ENCODE peak calls at places on chromosomes 1 and 21, in six cellular contexts. K is IMR-90, S is AG04449, F is thyroid gland, Y is NB4, B is SJSA1. R is an unnamed sample.

GRCh38 chr21:39137248-39138186 is 45.7 kb downstream of the PSMG1 start:
- DNase-seq in Y (peak; percentile 27), F (no peak), K (peak; percentile 24), B (no peak), S (no peak), R (no peak)

GRCh38 chr1:15236226-15237145 is 10.5 kb upstream of the FHAD1 start:
- DNase-seq in S (no peak), Y (no peak), K (no peak), F (no peak), B (peak; percentile 22), R (no peak)

GRCh38 chr1:68973459-68974244 is 476.8 kb upstream of the DEPDC1 start:
- DNase-seq in K (peak; percentile 44), S (no peak), Y (no peak), F (no peak), B (no peak), R (no peak)

GRCh38 chr1:31435471-31436409 is 22.7 kb downstream of the SERINC2 start:
- DNase-seq in Y (no peak), B (peak; percentile 34), K (no peak), F (no peak), S (no peak), R (no peak)

GRCh38 chr1:209048961-209049669 is 534.4 kb upstream of the CAMK1G start:
- DNase-seq in Y (no peak), K (no peak), S (no peak), B (peak; percentile 77), F (no peak), R (no peak)

GRCh38 chr1:150017206-150017750 is 6.8 kb upstream of the OTUD7B start:
- DNase-seq in K (no peak), B (no peak), S (no peak), F (no peak), Y (no peak), R (no peak)

GRCh38 chr1:192741095-192741494 is 67.7 kb upstream of the RGS2 start:
- DNase-seq in B (no peak), Y (no peak), F (no peak), K (no peak), S (no peak), R (no peak)

GRCh38 chr1:115545791-115546733 is 95.7 kb upstream of the VANGL1 start:
- DNase-seq in Y (peak; percentile 14), S (peak; percentile 92), K (peak; percentile 95), F (peak; percentile 60), B (peak; percentile 96), R (no peak)

GRCh38 chr1:8420318-8420717 is 102.4 kb downstream of the SLC45A1 start:
- DNase-seq in B (no peak), F (no peak), Y (no peak), K (no peak), S (no peak), R (no peak)

GRCh38 chr1:215888159-215888558 is 321.1 kb downstream of the KCTD3 start:
- DNase-seq in F (peak; percentile 14), K (no peak), S (no peak), Y (no peak), B (no peak), R (no peak)

GRCh38 chr1:206074839-206075238 is 21.9 kb downstream of the RHEX start:
- DNase-seq in Y (peak; percentile 91), K (no peak), F (no peak), S (no peak), B (no peak), R (no peak)

GRCh38 chr1:15429701-15430149 is 8.5 kb upstream of the CTRC start:
- DNase-seq in S (no peak), Y (peak; percentile 53), F (no peak), K (peak; percentile 87), B (peak; percentile 56), R (no peak)

GRCh38 chr1:21875621-21876063 is 61.5 kb downstream of the HSPG2 start:
- DNase-seq in Y (no peak), F (no peak), S (no peak), B (no peak), K (no peak), R (no peak)

GRCh38 chr21:34983680-34984086 is 65.4 kb downstream of the RUNX1 start:
- DNase-seq in K (peak; percentile 63), S (no peak), F (no peak), B (peak; percentile 57), Y (peak; percentile 84), R (no peak)

GRCh38 chr1:92881391-92881790 is 49.6 kb downstream of the RPL5 start:
- DNase-seq in B (no peak), Y (no peak), F (no peak), K (no peak), S (no peak), R (no peak)

GRCh38 chr1:203796223-203796747 is 862 bp downstream of the ZBED6 start:
- DNase-seq in Y (peak; percentile 64), F (no peak), S (no peak), K (peak; percentile 26), B (peak; percentile 48), R (no peak)

GRCh38 chr1:216034506-216034905 is 388.7 kb downstream of the USH2A start:
- DNase-seq in Y (peak; percentile 18), S (no peak), F (no peak), K (peak; percentile 6), B (no peak), R (no peak)

GRCh38 chr1:181398544-181398943 is 84.8 kb upstream of the CACNA1E start:
- DNase-seq in Y (no peak), K (no peak), F (no peak), S (no peak), B (no peak), R (no peak)

GRCh38 chr21:42674351-42674940 is 21.0 kb downstream of the PDE9A start:
- DNase-seq in Y (peak; percentile 96), S (no peak), B (no peak), F (peak; percentile 12), K (no peak), R (no peak)

GRCh38 chr1:240739754-240740153 is 127.8 kb upstream of the GREM2 start:
- DNase-seq in S (no peak), K (peak; percentile 38), Y (no peak), F (no peak), B (no peak), R (no peak)

GRCh38 chr21:44704636-44705001 is 6.8 kb downstream of the TSPEAR start:
- DNase-seq in S (no peak), B (no peak), Y (no peak), F (no peak), K (no peak), R (no peak)

GRCh38 chr1:213666922-213667321 is 320.9 kb upstream of the PROX1 start:
- DNase-seq in K (no peak), B (no peak), F (no peak), Y (no peak), S (no peak), R (no peak)

GRCh38 chr1:245598524-245599310 is 443.9 kb downstream of the KIF26B start:
- DNase-seq in K (no peak), B (no peak), Y (no peak), S (no peak), F (no peak), R (no peak)

GRCh38 chr1:204503122-204503912 is 8.7 kb upstream of the PIK3C2B start:
- DNase-seq in F (no peak), B (no peak), Y (peak; percentile 78), K (peak; percentile 74), S (no peak), R (no peak)

GRCh38 chr1:160025314-160025713 is 6.5 kb downstream of the PIGM start:
- DNase-seq in S (no peak), Y (no peak), F (no peak), K (no peak), B (no peak), R (no peak)

GRCh38 chr1:166063701-166064100 is 103.1 kb downstream of the FAM78B start:
- DNase-seq in S (no peak), F (no peak), Y (no peak), K (no peak), B (no peak), R (no peak)

GRCh38 chr1:69520326-69520725 is 47.4 kb upstream of the LRRC7 start:
- DNase-seq in S (no peak), F (no peak), K (no peak), Y (no peak), B (no peak), R (no peak)

DNA sequence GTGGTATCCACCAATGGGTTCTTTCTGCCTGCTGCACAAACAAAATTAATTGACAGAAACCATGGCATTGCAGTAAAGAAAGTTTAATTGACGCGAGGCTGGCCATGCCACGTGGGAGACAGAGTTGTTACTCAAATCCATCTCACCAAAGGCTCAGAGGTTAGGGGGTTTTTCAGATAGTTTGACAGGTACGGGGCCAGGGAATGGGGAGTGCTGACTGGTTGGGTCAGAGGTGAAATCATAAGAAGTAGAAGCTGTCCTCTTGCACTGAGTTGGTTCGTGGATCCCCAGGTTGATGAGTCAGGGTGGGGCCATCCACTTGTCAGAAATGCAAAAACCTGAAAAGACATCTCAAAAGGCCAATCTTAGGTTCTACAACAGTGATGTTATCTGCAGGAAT is 941 bp upstream of the TBCE start:
- DNase-seq in F (no peak), S (no peak), B (no peak), K (no peak), Y (peak; percentile 12), R (no peak)
- H3K4me3 ChIP-seq in F (no peak overlapping the region), S (no peak overlapping the region), B (no peak overlapping the region), K (no peak overlapping the region), Y (no peak overlapping the region), R (no peak overlapping the region)

GRCh38 chr21:37917612-37918011 is 1.4 kb upstream of the KCNJ6 start:
- DNase-seq in K (peak; percentile 87), S (peak; percentile 16), F (no peak), B (no peak), Y (no peak), R (no peak)

GRCh38 chr21:37914211-37914900 is 1.9 kb downstream of the KCNJ6 start:
- DNase-seq in F (peak; percentile 35), Y (peak; percentile 3), K (peak; percentile 22), S (no peak), B (no peak), R (no peak)

GRCh38 chr21:37915516-37915915 is 741 bp downstream of the KCNJ6 start:
- DNase-seq in F (no peak), S (no peak), Y (no peak), K (no peak), B (no peak), R (no peak)

GRCh38 chr21:37915941-37916794 is at the start of gene KCNJ6:
- DNase-seq in Y (peak; percentile 6), K (peak; percentile 52), B (peak; percentile 70), S (no peak), F (peak; percentile 5), R (peak; percentile 71)

GRCh38 chr21:37916795-37917142 is 512 bp upstream of the KCNJ6 start:
- DNase-seq in K (no peak), B (peak; percentile 50), F (no peak), Y (no peak), S (no peak), R (no peak)
- H3K4me3 ChIP-seq in K (no peak overlapping the region), B (peak overlapping the region; percentile 38), F (no peak overlapping the region), Y (no peak overlapping the region), S (no peak overlapping the region), R (peak overlapping the region; percentile 31)

GRCh38 chr1:55217226-55217996 is 2.2 kb upstream of the USP24 start:
- DNase-seq in Y (peak; percentile 80), S (no peak), K (no peak), B (no peak), F (no peak), R (no peak)
- H3K4me3 ChIP-seq in Y (no peak overlapping the region), S (no peak overlapping the region), K (no peak overlapping the region), B (no peak overlapping the region), F (no peak overlapping the region), R (no peak overlapping the region)

DNA sequence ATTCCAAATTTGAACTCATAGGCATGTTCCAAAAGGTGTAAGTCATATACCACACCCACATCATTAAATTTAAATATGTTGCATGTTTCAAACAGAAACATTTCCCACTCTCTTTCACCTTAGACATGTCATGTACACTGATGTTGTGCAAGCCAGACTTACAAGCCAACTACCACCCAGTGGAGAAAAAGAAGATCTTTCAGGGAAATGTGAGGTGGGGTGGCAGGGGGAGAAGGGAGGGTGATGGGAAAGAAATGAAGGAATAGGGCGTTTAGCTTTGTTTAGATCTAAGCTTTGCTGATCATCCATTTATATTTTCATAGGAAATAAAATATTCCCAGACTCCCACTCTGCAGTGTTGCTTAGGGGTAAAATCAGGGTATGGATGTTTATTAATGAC is 1.6 kb downstream of the NEGR1 start:
- DNase-seq in S (no peak), K (no peak), B (no peak), Y (no peak), F (no peak), R (no peak)
- H3K4me3 ChIP-seq in S (peak overlapping the region; percentile 84), K (peak overlapping the region; percentile 22), B (no peak overlapping the region), Y (no peak overlapping the region), F (no peak overlapping the region), R (peak overlapping the region; percentile 76)

R was measured in dorsolateral prefrontal cortex.